ENCODE peak calls at places on chromosomes 3 and 15, in five cellular contexts. K is GM13976, J is HEK293T, M is Daoy, O is frontal cortex. S is an unnamed sample.

GRCh38 chr15:89728254-89728653 is 22.8 kb downstream of the MESP1 start:
- DNase-seq in K (no peak), J (no peak), M (no peak), O (no peak), S (no peak)

GRCh38 chr3:182739619-182740018 is 53.7 kb upstream of the ATP11B start:
- DNase-seq in K (no peak), J (peak; percentile 39), M (peak; percentile 66), O (no peak), S (no peak)

GRCh38 chr15:78909791-78910228 is 35.0 kb downstream of the CTSH start:
- DNase-seq in K (peak; percentile 67), J (peak; percentile 73), M (peak; percentile 42), O (peak; percentile 48), S (peak; percentile 34)

GRCh38 chr3:105904251-105904650 is 35.4 kb upstream of the CBLB start:
- DNase-seq in K (no peak), J (no peak), M (no peak), O (no peak), S (no peak)

GRCh38 chr3:110254591-110254990 is 817.0 kb upstream of the NECTIN3 start:
- DNase-seq in K (no peak), J (no peak), M (no peak), O (no peak), S (no peak)

GRCh38 chr3:124772081-124772831 is 42.0 kb downstream of the UMPS start:
- DNase-seq in K (no peak), J (no peak), M (peak; percentile 42), O (peak; percentile 45), S (peak; percentile 70)

GRCh38 chr3:52495777-52496602 is 852 bp downstream of the STAB1 start:
- DNase-seq in K (no peak), J (no peak), M (no peak), O (no peak), S (no peak)

GRCh38 chr3:119469378-119470189 is 821 bp downstream of the POGLUT1 start:
- DNase-seq in K (peak; percentile 38), J (no peak), M (peak; percentile 4), O (peak; percentile 37), S (peak; percentile 11)

GRCh38 chr15:65392368-65392767 is 14.6 kb upstream of the IGDCC3 start:
- DNase-seq in K (no peak), J (no peak), M (no peak), O (no peak), S (no peak)

GRCh38 chr3:116181159-116181558 is 264.1 kb downstream of the LSAMP start:
- DNase-seq in K (no peak), J (no peak), M (no peak), O (no peak), S (no peak)

GRCh38 chr3:122898298-122898697 is 103.4 kb downstream of the SLC49A4 start:
- DNase-seq in K (no peak), J (no peak), M (no peak), O (no peak), S (no peak)

GRCh38 chr3:70803317-70803716 is 490.9 kb upstream of the MDFIC2 start:
- DNase-seq in K (no peak), J (no peak), M (no peak), O (no peak), S (no peak)

GRCh38 chr3:39420537-39420936 is 14.0 kb downstream of the RPSA start:
- DNase-seq in K (no peak), J (no peak), M (no peak), O (no peak), S (no peak)

GRCh38 chr3:123331651-123332050 is 117.2 kb downstream of the ADCY5 start:
- DNase-seq in K (no peak), J (no peak), M (no peak), O (no peak), S (no peak)

GRCh38 chr3:36643192-36643591 is 121.2 kb downstream of the DCLK3 start:
- DNase-seq in K (no peak), J (no peak), M (no peak), O (no peak), S (no peak)

GRCh38 chr15:80779658-80780415 is 667 bp downstream of the CEMIP start:
- DNase-seq in K (peak; percentile 18), J (peak; percentile 45), M (peak; percentile 64), O (peak; percentile 44), S (peak; percentile 15)

GRCh38 chr3:130635978-130636377 is 110.7 kb downstream of the PIK3R4 start:
- DNase-seq in K (no peak), J (no peak), M (no peak), O (no peak), S (no peak)